ENCODE peak calls at places on chromosomes 13 and 19, in nine cellular contexts. D, A, V, Z, M, W, U, B and G are unnamed samples.

GRCh38 chr19:19420570-19421301 is 15.3 kb downstream of the GATAD2A start:
- DNase-seq in D (no peak), A (no peak), V (no peak), Z (no peak), M (no peak), W (no peak), U (no peak), B (no peak), G (no peak)

GRCh38 chr19:10155834-10156233 is 36.1 kb upstream of the EIF3G start:
- DNase-seq in D (no peak), A (no peak), V (no peak), Z (no peak), M (no peak), W (no peak), U (no peak), B (no peak), G (no peak)

GRCh38 chr19:18437481-18438330 is at the start of gene ISYNA1:
- DNase-seq in D (no peak), A (peak; percentile 62), V (peak; percentile 14), Z (peak; percentile 94), M (peak; percentile 86), W (no peak), U (no peak), B (peak; percentile 61), G (no peak)

GRCh38 chr13:114283581-114283980 is 2.2 kb downstream of the UPF3A start:
- DNase-seq in D (no peak), A (no peak), V (peak; percentile 10), Z (no peak), M (no peak), W (no peak), U (no peak), B (no peak), G (no peak)

GRCh38 chr19:46309056-46309455 is 12.2 kb downstream of the HIF3A start:
- DNase-seq in D (no peak), A (no peak), V (no peak), Z (no peak), M (no peak), W (no peak), U (no peak), B (no peak), G (no peak)

GRCh38 chr13:36493046-36493445 is 60.8 kb downstream of the CCNA1 start:
- DNase-seq in D (no peak), A (no peak), V (no peak), Z (no peak), M (no peak), W (no peak), U (no peak), B (no peak), G (no peak)

GRCh38 chr13:42398542-42398941 is 126.6 kb downstream of the AKAP11 start:
- DNase-seq in D (no peak), A (no peak), V (no peak), Z (no peak), M (no peak), W (no peak), U (no peak), B (no peak), G (no peak)

GRCh38 chr13:44158741-44159632 is 214.6 kb upstream of the SERP2 start:
- DNase-seq in D (no peak), A (no peak), V (no peak), Z (no peak), M (no peak), W (no peak), U (no peak), B (no peak), G (no peak)

GRCh38 chr13:104442541-104442940 is 1376.3 kb upstream of the SLC10A2 start:
- DNase-seq in D (no peak), A (no peak), V (no peak), Z (no peak), M (no peak), W (no peak), U (no peak), B (no peak), G (no peak)

GRCh38 chr19:56727731-56728130 is 56.2 kb upstream of the ZNF835 start:
- DNase-seq in D (no peak), A (no peak), V (no peak), Z (no peak), M (no peak), W (no peak), U (no peak), B (no peak), G (no peak)

GRCh38 chr13:48214519-48215121 is 18.4 kb upstream of the ITM2B start:
- DNase-seq in D (no peak), A (no peak), V (no peak), Z (no peak), M (no peak), W (no peak), U (no peak), B (no peak), G (no peak)

GRCh38 chr19:23799321-23799720 is 40.6 kb upstream of the ZNF681 start:
- DNase-seq in D (no peak), A (no peak), V (no peak), Z (no peak), M (no peak), W (peak; percentile 80), U (no peak), B (no peak), G (no peak)

GRCh38 chr19:11694533-11695439 is 44.0 kb downstream of the ZNF823 start:
- DNase-seq in D (peak; percentile 99), A (peak; percentile 96), V (peak; percentile 90), Z (peak; percentile 95), M (peak; percentile 97), W (peak; percentile 99), U (peak; percentile 46), B (peak; percentile 99), G (peak; percentile 65)

GRCh38 chr13:75603038-75603437 is 33.1 kb upstream of the LMO7 start:
- DNase-seq in D (no peak), A (no peak), V (no peak), Z (no peak), M (no peak), W (no peak), U (no peak), B (no peak), G (no peak)

GRCh38 chr19:7292950-7293794 is 1.0 kb downstream of the INSR start:
- DNase-seq in D (peak; percentile 16), A (peak; percentile 41), V (peak; percentile 21), Z (peak; percentile 66), M (peak; percentile 76), W (no peak), U (no peak), B (peak; percentile 74), G (no peak)

GRCh38 chr13:23670793-23671192 is 100.6 kb downstream of the TNFRSF19 start:
- DNase-seq in D (no peak), A (no peak), V (no peak), Z (no peak), M (no peak), W (no peak), U (no peak), B (no peak), G (no peak)

GRCh38 chr13:23671367-23671766 is 101.2 kb downstream of the TNFRSF19 start:
- DNase-seq in D (no peak), A (no peak), V (no peak), Z (no peak), M (no peak), W (no peak), U (no peak), B (no peak), G (peak; percentile 62)

GRCh38 chr13:23668557-23668956 is 98.3 kb downstream of the TNFRSF19 start:
- DNase-seq in D (no peak), A (no peak), V (no peak), Z (no peak), M (no peak), W (no peak), U (no peak), B (no peak), G (no peak)

GRCh38 chr13:23666576-23666975 is 96.4 kb downstream of the TNFRSF19 start:
- DNase-seq in D (no peak), A (no peak), V (no peak), Z (no peak), M (no peak), W (no peak), U (no peak), B (no peak), G (no peak)

GRCh38 chr13:23667750-23668149 is 97.5 kb downstream of the TNFRSF19 start:
- DNase-seq in D (no peak), A (no peak), V (no peak), Z (no peak), M (no peak), W (no peak), U (no peak), B (no peak), G (no peak)
- TF ChIP-seq CTCF in D (no peak), A (no peak), V (peak; percentile 41), Z (no peak), M (no peak), W (peak; percentile 21), U (peak; percentile 21), B (no peak), G (no peak)

GRCh38 chr13:111343186-111343805 is 22.9 kb downstream of the TEX29 start:
- DNase-seq in D (no peak), A (no peak), V (no peak), Z (no peak), M (no peak), W (no peak), U (no peak), B (no peak), G (no peak)

GRCh38 chr13:111345682-111346081 is 25.2 kb downstream of the TEX29 start:
- DNase-seq in D (no peak), A (no peak), V (no peak), Z (no peak), M (no peak), W (no peak), U (no peak), B (no peak), G (no peak)

GRCh38 chr13:111342716-111343115 is 22.3 kb downstream of the TEX29 start:
- DNase-seq in D (no peak), A (no peak), V (no peak), Z (no peak), M (no peak), W (no peak), U (no peak), B (no peak), G (no peak)

GRCh38 chr13:111346281-111346680 is 25.8 kb downstream of the TEX29 start:
- DNase-seq in D (no peak), A (no peak), V (no peak), Z (no peak), M (no peak), W (no peak), U (no peak), B (no peak), G (no peak)

GRCh38 chr13:111344471-111345191 is 24.2 kb downstream of the TEX29 start:
- DNase-seq in D (peak; percentile 29), A (peak; percentile 63), V (peak; percentile 20), Z (no peak), M (no peak), W (no peak), U (no peak), B (no peak), G (peak; percentile 23)
- TF ChIP-seq CTCF in D (no peak), A (no peak), V (peak; percentile 55), Z (no peak), M (no peak), W (peak; percentile 26), U (peak; percentile 37), B (no peak), G (peak; percentile 58)

GRCh38 chr13:97574926-97575325 is 141.0 kb downstream of the RAP2A start:
- DNase-seq in D (no peak), A (no peak), V (peak; percentile 38), Z (no peak), M (peak; percentile 55), W (peak; percentile 8), U (no peak), B (peak; percentile 41), G (no peak)
- TF ChIP-seq CTCF in D (peak; percentile 39), A (no peak), V (peak; percentile 91), Z (peak; percentile 47), M (peak; percentile 52), W (peak; percentile 43), U (peak; percentile 42), B (peak; percentile 19), G (peak; percentile 54)

GRCh38 chr19:41619018-41619571 is 7.8 kb downstream of the CEACAM4 start:
- DNase-seq in D (no peak), A (no peak), V (no peak), Z (no peak), M (no peak), W (no peak), U (no peak), B (no peak), G (no peak)
- TF ChIP-seq CTCF in D (no peak), A (no peak), V (no peak), Z (no peak), M (no peak), W (no peak), U (no peak), B (no peak), G (no peak)